ENCODE peak calls at places on chromosomes 12 and 14, in seven cellular contexts. One of them, this sample, is unnamed.

GRCh38 chr14:35558680-35559079 is 24.7 kb downstream of the INSM2 start:
- DNase-seq in smooth muscle cell of the brain vasculature: no peak
- DNase-seq in adrenal gland: no peak
- DNase-seq in activated CD4-positive, alpha-beta T cell treated with anti-CD3 and anti-CD28 coated beads for 4 hours: no peak
- DNase-seq in midbrain: peak
- DNase-seq in Daoy: no peak
- DNase-seq in activated CD8-positive, alpha-beta memory T cell treated with anti-CD3 and anti-CD28 coated beads, Interleukin-2, amount 50 U/mL, for 4 hours: no peak
- DNase-seq in this sample: no peak

GRCh38 chr12:93824514-93825500 is 147.6 kb downstream of the CRADD start:
- DNase-seq in activated CD4-positive, alpha-beta T cell treated with anti-CD3 and anti-CD28 coated beads for 4 hours: no peak
- DNase-seq in smooth muscle cell of the brain vasculature: no peak
- DNase-seq in midbrain: no peak
- DNase-seq in Daoy: peak
- DNase-seq in activated CD8-positive, alpha-beta memory T cell treated with anti-CD3 and anti-CD28 coated beads, Interleukin-2, amount 50 U/mL, for 4 hours: no peak
- DNase-seq in adrenal gland: no peak
- DNase-seq in this sample: no peak

GRCh38 chr12:6662602-6662905 is 365 bp downstream of the ING4 start:
- DNase-seq in Daoy: no peak
- DNase-seq in midbrain: no peak
- DNase-seq in activated CD8-positive, alpha-beta memory T cell treated with anti-CD3 and anti-CD28 coated beads, Interleukin-2, amount 50 U/mL, for 4 hours: no peak
- DNase-seq in activated CD4-positive, alpha-beta T cell treated with anti-CD3 and anti-CD28 coated beads for 4 hours: no peak
- DNase-seq in adrenal gland: no peak
- DNase-seq in smooth muscle cell of the brain vasculature: no peak
- DNase-seq in this sample: no peak

GRCh38 chr12:117853600-117853999 is 115.2 kb downstream of the KSR2 start:
- DNase-seq in smooth muscle cell of the brain vasculature: no peak
- DNase-seq in activated CD8-positive, alpha-beta memory T cell treated with anti-CD3 and anti-CD28 coated beads, Interleukin-2, amount 50 U/mL, for 4 hours: no peak
- DNase-seq in adrenal gland: no peak
- DNase-seq in midbrain: no peak
- DNase-seq in Daoy: peak
- DNase-seq in activated CD4-positive, alpha-beta T cell treated with anti-CD3 and anti-CD28 coated beads for 4 hours: no peak
- DNase-seq in this sample: no peak

GRCh38 chr14:31084385-31084784 is 58.2 kb upstream of the STRN3 start:
- DNase-seq in midbrain: no peak
- DNase-seq in adrenal gland: no peak
- DNase-seq in activated CD8-positive, alpha-beta memory T cell treated with anti-CD3 and anti-CD28 coated beads, Interleukin-2, amount 50 U/mL, for 4 hours: no peak
- DNase-seq in smooth muscle cell of the brain vasculature: no peak
- DNase-seq in Daoy: no peak
- DNase-seq in activated CD4-positive, alpha-beta T cell treated with anti-CD3 and anti-CD28 coated beads for 4 hours: no peak
- DNase-seq in this sample: no peak

GRCh38 chr12:124464062-124464461 is 103.3 kb downstream of the NCOR2 start:
- DNase-seq in midbrain: no peak
- DNase-seq in adrenal gland: no peak
- DNase-seq in activated CD4-positive, alpha-beta T cell treated with anti-CD3 and anti-CD28 coated beads for 4 hours: no peak
- DNase-seq in Daoy: no peak
- DNase-seq in smooth muscle cell of the brain vasculature: no peak
- DNase-seq in activated CD8-positive, alpha-beta memory T cell treated with anti-CD3 and anti-CD28 coated beads, Interleukin-2, amount 50 U/mL, for 4 hours: no peak
- DNase-seq in this sample: no peak

GRCh38 chr14:67644428-67644827 is 24.7 kb downstream of the ARG2 start:
- DNase-seq in adrenal gland: no peak
- DNase-seq in activated CD8-positive, alpha-beta memory T cell treated with anti-CD3 and anti-CD28 coated beads, Interleukin-2, amount 50 U/mL, for 4 hours: no peak
- DNase-seq in Daoy: no peak
- DNase-seq in activated CD4-positive, alpha-beta T cell treated with anti-CD3 and anti-CD28 coated beads for 4 hours: no peak
- DNase-seq in midbrain: no peak
- DNase-seq in smooth muscle cell of the brain vasculature: no peak
- DNase-seq in this sample: no peak

GRCh38 chr12:60101715-60102114 is 505.9 kb downstream of the SLC16A7 start:
- DNase-seq in midbrain: no peak
- DNase-seq in adrenal gland: no peak
- DNase-seq in activated CD8-positive, alpha-beta memory T cell treated with anti-CD3 and anti-CD28 coated beads, Interleukin-2, amount 50 U/mL, for 4 hours: no peak
- DNase-seq in smooth muscle cell of the brain vasculature: no peak
- DNase-seq in activated CD4-positive, alpha-beta T cell treated with anti-CD3 and anti-CD28 coated beads for 4 hours: no peak
- DNase-seq in Daoy: no peak
- DNase-seq in this sample: no peak

GRCh38 chr12:47838286-47838931 is 18.7 kb upstream of the HDAC7 start:
- DNase-seq in activated CD8-positive, alpha-beta memory T cell treated with anti-CD3 and anti-CD28 coated beads, Interleukin-2, amount 50 U/mL, for 4 hours: peak
- DNase-seq in smooth muscle cell of the brain vasculature: no peak
- DNase-seq in activated CD4-positive, alpha-beta T cell treated with anti-CD3 and anti-CD28 coated beads for 4 hours: peak
- DNase-seq in Daoy: peak
- DNase-seq in midbrain: peak
- DNase-seq in adrenal gland: peak
- DNase-seq in this sample: no peak

GRCh38 chr12:91577586-91578539 is 395.2 kb upstream of the DCN start:
- DNase-seq in smooth muscle cell of the brain vasculature: peak
- DNase-seq in midbrain: peak
- DNase-seq in Daoy: no peak
- DNase-seq in activated CD4-positive, alpha-beta T cell treated with anti-CD3 and anti-CD28 coated beads for 4 hours: no peak
- DNase-seq in adrenal gland: no peak
- DNase-seq in activated CD8-positive, alpha-beta memory T cell treated with anti-CD3 and anti-CD28 coated beads, Interleukin-2, amount 50 U/mL, for 4 hours: no peak
- DNase-seq in this sample: no peak

GRCh38 chr12:22533155-22533554 is 11.2 kb downstream of the C2CD5 start:
- DNase-seq in midbrain: no peak
- DNase-seq in activated CD8-positive, alpha-beta memory T cell treated with anti-CD3 and anti-CD28 coated beads, Interleukin-2, amount 50 U/mL, for 4 hours: no peak
- DNase-seq in adrenal gland: no peak
- DNase-seq in activated CD4-positive, alpha-beta T cell treated with anti-CD3 and anti-CD28 coated beads for 4 hours: no peak
- DNase-seq in smooth muscle cell of the brain vasculature: no peak
- DNase-seq in Daoy: no peak
- DNase-seq in this sample: no peak

GRCh38 chr14:93994919-93995682 is 2.0 kb upstream of the CCDC197 start:
- DNase-seq in adrenal gland: peak
- DNase-seq in midbrain: no peak
- DNase-seq in smooth muscle cell of the brain vasculature: no peak
- DNase-seq in Daoy: peak
- DNase-seq in activated CD8-positive, alpha-beta memory T cell treated with anti-CD3 and anti-CD28 coated beads, Interleukin-2, amount 50 U/mL, for 4 hours: peak
- DNase-seq in activated CD4-positive, alpha-beta T cell treated with anti-CD3 and anti-CD28 coated beads for 4 hours: peak
- DNase-seq in this sample: no peak

GRCh38 chr12:96265400-96265799 is 71.2 kb downstream of the ELK3 start:
- DNase-seq in smooth muscle cell of the brain vasculature: no peak
- DNase-seq in midbrain: no peak
- DNase-seq in adrenal gland: no peak
- DNase-seq in activated CD8-positive, alpha-beta memory T cell treated with anti-CD3 and anti-CD28 coated beads, Interleukin-2, amount 50 U/mL, for 4 hours: no peak
- DNase-seq in Daoy: no peak
- DNase-seq in activated CD4-positive, alpha-beta T cell treated with anti-CD3 and anti-CD28 coated beads for 4 hours: no peak
- DNase-seq in this sample: no peak

GRCh38 chr14:76918751-76919421 is 92.7 kb downstream of the LRRC74A start:
- DNase-seq in activated CD8-positive, alpha-beta memory T cell treated with anti-CD3 and anti-CD28 coated beads, Interleukin-2, amount 50 U/mL, for 4 hours: no peak
- DNase-seq in activated CD4-positive, alpha-beta T cell treated with anti-CD3 and anti-CD28 coated beads for 4 hours: peak
- DNase-seq in adrenal gland: peak
- DNase-seq in smooth muscle cell of the brain vasculature: peak
- DNase-seq in Daoy: peak
- DNase-seq in midbrain: peak
- DNase-seq in this sample: peak

GRCh38 chr12:132030367-132031038 is 80.8 kb downstream of the EP400 start:
- DNase-seq in adrenal gland: peak
- DNase-seq in activated CD8-positive, alpha-beta memory T cell treated with anti-CD3 and anti-CD28 coated beads, Interleukin-2, amount 50 U/mL, for 4 hours: no peak
- DNase-seq in activated CD4-positive, alpha-beta T cell treated with anti-CD3 and anti-CD28 coated beads for 4 hours: no peak
- DNase-seq in Daoy: no peak
- DNase-seq in midbrain: peak
- DNase-seq in smooth muscle cell of the brain vasculature: no peak
- DNase-seq in this sample: no peak

GRCh38 chr12:108377260-108377659 is 38.1 kb upstream of the CMKLR1 start:
- DNase-seq in smooth muscle cell of the brain vasculature: no peak
- DNase-seq in activated CD4-positive, alpha-beta T cell treated with anti-CD3 and anti-CD28 coated beads for 4 hours: no peak
- DNase-seq in Daoy: no peak
- DNase-seq in adrenal gland: no peak
- DNase-seq in midbrain: no peak
- DNase-seq in activated CD8-positive, alpha-beta memory T cell treated with anti-CD3 and anti-CD28 coated beads, Interleukin-2, amount 50 U/mL, for 4 hours: no peak
- DNase-seq in this sample: no peak

GRCh38 chr14:57464013-57464730 is 29.5 kb downstream of the CCDC198 start:
- DNase-seq in activated CD8-positive, alpha-beta memory T cell treated with anti-CD3 and anti-CD28 coated beads, Interleukin-2, amount 50 U/mL, for 4 hours: no peak
- DNase-seq in smooth muscle cell of the brain vasculature: no peak
- DNase-seq in Daoy: peak
- DNase-seq in midbrain: no peak
- DNase-seq in activated CD4-positive, alpha-beta T cell treated with anti-CD3 and anti-CD28 coated beads for 4 hours: no peak
- DNase-seq in adrenal gland: no peak
- DNase-seq in this sample: no peak

GRCh38 chr12:26226629-26227375 is 31.4 kb downstream of the SSPN start:
- DNase-seq in smooth muscle cell of the brain vasculature: no peak
- DNase-seq in adrenal gland: peak
- DNase-seq in Daoy: peak
- DNase-seq in activated CD4-positive, alpha-beta T cell treated with anti-CD3 and anti-CD28 coated beads for 4 hours: no peak
- DNase-seq in activated CD8-positive, alpha-beta memory T cell treated with anti-CD3 and anti-CD28 coated beads, Interleukin-2, amount 50 U/mL, for 4 hours: no peak
- DNase-seq in midbrain: peak
- DNase-seq in this sample: no peak

GRCh38 chr12:97716356-97716755 is 253.8 kb downstream of the RMST start:
- DNase-seq in activated CD4-positive, alpha-beta T cell treated with anti-CD3 and anti-CD28 coated beads for 4 hours: no peak
- DNase-seq in activated CD8-positive, alpha-beta memory T cell treated with anti-CD3 and anti-CD28 coated beads, Interleukin-2, amount 50 U/mL, for 4 hours: no peak
- DNase-seq in adrenal gland: no peak
- DNase-seq in Daoy: peak
- DNase-seq in smooth muscle cell of the brain vasculature: no peak
- DNase-seq in midbrain: no peak
- DNase-seq in this sample: no peak